ENCODE peak calls at places on chromosome 5, in eight cellular contexts. M is HepG2, Y is A549, G is stomach, X is tibial nerve, Q is transverse colon, V is H1, B is SK-N-SH. P is an unnamed sample. For H3K9me3, the result is how much of the 10 kb centered on the place peaks cover.

GRCh38 chr5:1246711-1247431 is 21.7 kb downstream of the SLC6A18 start:
- DNase-seq in M (peak), Y (peak), G (peak), X (no peak), Q (peak), V (peak), B (peak), P (no peak)

GRCh38 chr5:77641963-77642589 is 3.6 kb upstream of the OTP start:
- DNase-seq in M (no peak), Y (no peak), G (no peak), X (no peak), Q (no peak), V (no peak), B (peak), P (no peak)

GRCh38 chr5:40410231-40410861 is 269.4 kb upstream of the PTGER4 start:
- DNase-seq in M (no peak), Y (no peak), G (no peak), X (no peak), Q (no peak), V (no peak), B (no peak), P (no peak)

GRCh38 chr5:104793031-104793430 is 1230.4 kb upstream of the NUDT12 start:
- DNase-seq in M (no peak), Y (no peak), G (no peak), X (no peak), Q (no peak), V (no peak), B (no peak), P (no peak)

GRCh38 chr5:116990010-116990409 is 415.4 kb upstream of the SEMA6A start:
- DNase-seq in M (peak), Y (no peak), G (no peak), X (no peak), Q (no peak), V (no peak), B (no peak), P (no peak)

GRCh38 chr5:31682847-31683246 is 43.9 kb downstream of the PDZD2 start:
- DNase-seq in M (no peak), Y (no peak), G (no peak), X (no peak), Q (no peak), V (no peak), B (peak), P (no peak)

GRCh38 chr5:65823820-65824445 is 101.9 kb downstream of the NLN start:
- DNase-seq in M (no peak), Y (no peak), G (no peak), X (no peak), Q (no peak), V (no peak), B (no peak), P (no peak)

GRCh38 chr5:151717390-151717789 is 30.7 kb upstream of the SPARC start:
- DNase-seq in M (no peak), Y (no peak), G (no peak), X (no peak), Q (no peak), V (no peak), B (no peak), P (no peak)

GRCh38 chr5:116068028-116068632 is 16.7 kb upstream of the COMMD10 start:
- DNase-seq in M (peak), Y (peak), G (no peak), X (no peak), Q (no peak), V (no peak), B (peak), P (no peak)

GRCh38 chr5:150846651-150847333 is 471 bp downstream of the IRGM start:
- DNase-seq in M (peak), Y (peak), G (no peak), X (no peak), Q (peak), V (peak), B (peak), P (peak)

GRCh38 chr5:126594077-126594476 is 942 bp downstream of the ALDH7A1 start:
- DNase-seq in M (no peak), Y (no peak), G (no peak), X (no peak), Q (no peak), V (no peak), B (no peak), P (no peak)

GRCh38 chr5:150142800-150143724 is 12.6 kb downstream of the PDGFRB start:
- DNase-seq in M (peak), Y (peak), G (no peak), X (peak), Q (peak), V (no peak), B (peak), P (peak)

GRCh38 chr5:126477681-126478117 is 54.5 kb downstream of the GRAMD2B start:
- DNase-seq in M (no peak), Y (no peak), G (no peak), X (no peak), Q (no peak), V (no peak), B (no peak), P (no peak)

GRCh38 chr5:923473-923873 is 30.8 kb downstream of the TRIP13 start:
- DNase-seq in M (peak), Y (peak), G (peak), X (peak), Q (peak), V (peak), B (peak), P (peak)

GRCh38 chr5:53276825-53277224 is 167.3 kb upstream of the MOCS2 start:
- DNase-seq in M (no peak), Y (no peak), G (no peak), X (no peak), Q (no peak), V (no peak), B (no peak), P (no peak)

GRCh38 chr5:122656107-122656506 is 118.8 kb upstream of the SNX2 start:
- DNase-seq in M (no peak), Y (no peak), G (no peak), X (no peak), Q (no peak), V (no peak), B (no peak), P (no peak)

GRCh38 chr5:38347896-38348295 is 89.5 kb downstream of the EGFLAM start:
- DNase-seq in M (no peak), Y (no peak), G (no peak), X (no peak), Q (no peak), V (no peak), B (no peak), P (no peak)

GRCh38 chr5:180304431-180305375 is 12.8 kb upstream of the MAPK9 start:
- DNase-seq in M (no peak), Y (no peak), G (no peak), X (no peak), Q (no peak), V (no peak), B (peak), P (no peak)

GRCh38 chr5:95861858-95862561 is 39.5 kb upstream of the GLRX start:
- DNase-seq in M (no peak), Y (peak), G (no peak), X (no peak), Q (no peak), V (no peak), B (no peak), P (no peak)

GRCh38 chr5:65791721-65792698 is 70.0 kb downstream of the NLN start:
- DNase-seq in M (no peak), Y (no peak), G (no peak), X (no peak), Q (no peak), V (no peak), B (no peak), P (no peak)

GRCh38 chr5:79962580-79963222 is 28.4 kb downstream of the MTX3 start:
- DNase-seq in M (no peak), Y (no peak), G (no peak), X (no peak), Q (no peak), V (no peak), B (no peak), P (no peak)

GRCh38 chr5:59587489-59588337 is 305.8 kb downstream of the PDE4D start:
- DNase-seq in M (no peak), Y (peak), G (peak), X (peak), Q (peak), V (peak), B (peak), P (peak)

GRCh38 chr5:53243403-53243802 is 133.8 kb upstream of the MOCS2 start:
- DNase-seq in M (no peak), Y (no peak), G (no peak), X (no peak), Q (no peak), V (no peak), B (no peak), P (no peak)

GRCh38 chr5:76762484-76762883 is 46.6 kb downstream of the F2R start:
- DNase-seq in M (no peak), Y (no peak), G (no peak), X (no peak), Q (no peak), V (no peak), B (no peak), P (no peak)

GRCh38 chr5:157311595-157311994 is 45.7 kb downstream of the CYFIP2 start:
- DNase-seq in M (no peak), Y (no peak), G (no peak), X (no peak), Q (no peak), V (no peak), B (no peak), P (no peak)

GRCh38 chr5:148957591-148958202 is 105.2 kb downstream of the SH3TC2 start:
- DNase-seq in M (peak), Y (peak), G (peak), X (no peak), Q (peak), V (no peak), B (peak), P (no peak)

GRCh38 chr5:148960070-148960769 is 102.6 kb downstream of the SH3TC2 start:
- DNase-seq in M (no peak), Y (no peak), G (no peak), X (no peak), Q (no peak), V (no peak), B (no peak), P (peak)

GRCh38 chr5:148961261-148962199 is 101.3 kb downstream of the SH3TC2 start:
- DNase-seq in M (no peak), Y (no peak), G (no peak), X (no peak), Q (no peak), V (no peak), B (no peak), P (peak)

GRCh38 chr5:148952097-148952828 is 110.6 kb downstream of the SH3TC2 start:
- DNase-seq in M (no peak), Y (no peak), G (no peak), X (no peak), Q (no peak), V (no peak), B (peak), P (peak)

DNA sequence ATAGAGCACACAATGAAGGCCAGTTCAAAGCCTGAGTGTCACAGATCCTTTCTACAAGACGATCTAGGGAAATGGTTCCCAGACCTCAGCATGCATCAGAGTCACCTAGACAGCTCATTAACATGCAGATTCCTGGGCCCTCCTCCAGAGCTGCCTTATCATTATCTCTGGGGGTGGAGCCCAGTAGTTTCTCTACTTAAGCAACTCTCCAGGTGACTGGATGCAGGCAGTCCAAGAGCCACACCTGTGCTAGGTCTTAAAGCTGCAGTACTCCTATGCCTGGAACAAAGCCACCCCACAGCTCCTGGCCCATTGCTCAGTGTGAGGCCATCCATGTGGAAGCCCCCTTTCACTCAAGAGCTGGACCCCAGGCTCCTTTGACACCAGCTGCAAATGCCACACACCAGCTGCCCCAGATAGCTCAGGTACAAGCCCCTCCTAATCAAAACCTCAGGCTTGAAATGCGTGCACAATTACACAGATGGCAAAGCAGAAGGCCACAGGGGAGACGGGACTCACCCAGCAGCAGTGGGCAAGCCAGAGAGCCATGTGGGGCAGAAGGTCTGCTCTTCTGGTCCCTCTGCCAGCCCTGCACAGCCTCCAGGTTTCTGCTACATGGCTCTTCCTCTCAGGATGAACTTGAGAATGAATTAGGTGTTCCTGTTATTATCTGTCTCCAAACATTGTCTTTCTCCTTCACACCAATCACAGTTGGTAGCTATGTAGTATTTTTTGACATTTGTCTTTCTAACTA is 106.1 kb downstream of the SH3TC2 start:
- DNase-seq in M (no peak), Y (no peak), G (peak), X (no peak), Q (no peak), V (no peak), B (no peak), P (no peak)
- TF ChIP-seq EP300 in M (no peak), Y (no peak), G (no peak), X (no peak), Q (no peak), V (no peak), B (no peak), P (no peak)

DNA sequence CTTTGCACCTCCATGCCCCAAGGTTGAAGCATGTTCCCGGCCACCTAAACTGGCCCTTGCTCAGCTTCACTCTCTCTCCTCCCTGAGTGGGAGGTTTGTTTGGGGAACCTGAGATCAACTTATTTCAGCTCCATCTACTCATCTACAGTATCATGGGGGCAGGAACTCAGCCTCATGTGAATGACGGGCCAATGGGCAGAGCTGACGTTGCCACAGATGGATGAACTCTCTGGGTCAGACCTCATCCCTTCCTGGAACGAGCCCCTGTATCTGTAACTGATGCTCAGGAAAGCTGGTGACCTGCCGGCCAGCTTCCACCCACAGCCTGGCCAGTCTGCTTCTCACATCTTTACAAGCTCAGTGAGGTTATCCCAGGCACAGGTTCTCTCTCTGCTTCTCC is 369.6 kb downstream of the IRX2 start:
- DNase-seq in M (no peak), Y (no peak), G (no peak), X (no peak), Q (no peak), V (no peak), B (no peak), P (no peak)
- H3K9me3 ChIP-seq in M (under half), Y (under half), G (under half), X (under half), Q (under half), V (under half), B (under half), P (under half)

GRCh38 chr5:6228257-6229250 is 149.8 kb downstream of the MED10 start:
- DNase-seq in M (no peak), Y (no peak), G (no peak), X (no peak), Q (no peak), V (no peak), B (no peak), P (no peak)
- TF ChIP-seq EP300 in M (no peak), Y (no peak), G (no peak), X (no peak), Q (no peak), V (no peak), B (no peak), P (no peak)

GRCh38 chr5:179006564-179006963 is 11.4 kb upstream of the GRM6 start:
- DNase-seq in M (no peak), Y (no peak), G (no peak), X (no peak), Q (no peak), V (no peak), B (no peak), P (no peak)

DNA sequence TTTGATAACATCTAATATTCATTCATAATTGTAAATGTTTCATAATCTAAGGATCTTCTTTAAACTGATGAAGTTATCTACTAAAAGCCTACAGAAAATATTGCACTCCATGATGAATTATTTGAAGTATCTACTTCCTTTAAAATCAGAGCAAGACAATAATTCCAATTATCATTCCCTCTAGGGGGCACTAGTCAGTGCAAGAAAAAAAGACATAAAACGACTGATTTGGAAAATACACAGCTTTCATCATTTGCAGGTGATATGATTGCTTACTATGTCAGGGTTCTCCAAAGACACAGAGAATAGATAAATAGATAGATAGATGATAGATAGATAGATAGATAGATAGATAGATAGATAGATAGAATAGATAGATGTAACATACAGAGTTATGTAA is 13.5 kb upstream of the GRM6 start:
- DNase-seq in M (no peak), Y (no peak), G (no peak), X (no peak), Q (no peak), V (no peak), B (peak), P (no peak)
- H3K9me3 ChIP-seq in M (half or more), Y (under half), G (half or more), X (under half), Q (under half), V (under half), B (under half), P (under half)

P was measured in sigmoid colon.